ENCODE peak calls at places on chromosomes 16 and 17, in seven cellular contexts. I is activated effector memory CD4-positive, alpha-beta T cell treated with anti-CD3 and anti-CD28 coated beads, Interleukin-2, amount 50 U/mL, for 16 hours; K is activated CD4-positive, alpha-beta T cell treated with anti-CD3 and anti-CD28 coated beads for 36 hours; D is stimulated activated CD4-positive, alpha-beta T cell treated with anti-CD3 and anti-CD28 coated beads, TNF-alpha, amount 100 ng/mL, for 48 hours; C is WTC11; Y is stimulated activated CD8-positive, alpha-beta memory T cell treated with anti-CD3 and anti-CD28 coated beads, Interleukin-4, amount 100 ng/mL, for 4 hours; R is CD8-positive, alpha-beta T cell. B is an unnamed sample.

GRCh38 chr16:89720859-89721643 is at the start of the genes VPS9D1 and ZNF276:
- DNase-seq in R (peak; percentile 92), K (peak; percentile 92), Y (peak; percentile 76), C (peak; percentile 82), I (peak; percentile 94), D (peak; percentile 71), B (peak; percentile 70)

GRCh38 chr17:20266806-20267458 is 200.4 kb downstream of the LGALS9B start:
- DNase-seq in K (no peak), D (no peak), Y (no peak), R (no peak), I (no peak), C (no peak), B (no peak)

GRCh38 chr17:67707442-67707841 is 10.3 kb upstream of the NOL11 start:
- DNase-seq in D (no peak), Y (no peak), R (no peak), C (no peak), I (no peak), K (no peak), B (no peak)

GRCh38 chr16:72626623-72627022 is 421.3 kb downstream of the ZFHX3 start:
- DNase-seq in C (no peak), D (no peak), Y (no peak), K (no peak), I (no peak), R (no peak), B (no peak)

GRCh38 chr16:4090476-4090875 is 25.8 kb downstream of the ADCY9 start:
- DNase-seq in D (no peak), R (no peak), K (no peak), I (no peak), Y (no peak), C (no peak), B (no peak)

GRCh38 chr17:19533718-19534561 is at the start of gene SLC47A1:
- DNase-seq in I (no peak), Y (no peak), K (peak; percentile 31), D (no peak), R (no peak), C (peak; percentile 42), B (no peak)

GRCh38 chr17:7025240-7025639 is 2.4 kb downstream of the BCL6B start:
- DNase-seq in I (no peak), Y (no peak), D (no peak), K (no peak), C (no peak), R (no peak), B (no peak)

GRCh38 chr17:67759355-67760171 is 41.8 kb downstream of the NOL11 start:
- DNase-seq in D (no peak), C (no peak), K (no peak), I (peak; percentile 17), R (no peak), Y (no peak), B (no peak)

GRCh38 chr17:4514206-4514605 is 15.5 kb downstream of the SPNS2 start:
- DNase-seq in K (no peak), D (no peak), I (no peak), R (no peak), C (no peak), Y (no peak), B (no peak)

GRCh38 chr17:79619196-79619595 is 8.3 kb upstream of the RBFOX3 start:
- DNase-seq in Y (no peak), I (peak; percentile 30), C (peak; percentile 8), K (no peak), D (no peak), R (no peak), B (peak; percentile 1)

GRCh38 chr17:44925731-44926697 is 10.7 kb upstream of the GFAP start:
- DNase-seq in K (peak; percentile 4), I (peak; percentile 46), R (no peak), Y (no peak), C (no peak), D (no peak), B (no peak)

GRCh38 chr17:42928714-42929496 is 28.3 kb downstream of the G6PC1 start:
- DNase-seq in D (peak; percentile 29), C (peak; percentile 32), R (no peak), Y (peak; percentile 3), I (peak; percentile 62), K (peak; percentile 60), B (peak; percentile 91)

GRCh38 chr16:56909484-56910113 is 22.3 kb upstream of the HERPUD1 start:
- DNase-seq in C (no peak), K (no peak), D (no peak), R (no peak), I (no peak), Y (no peak), B (no peak)

B was measured in CD14-positive monocyte.